ENCODE peak calls at places on chromosomes 7 and 10, in eight cellular contexts. B is A549, Q is ovary, P is IMR-90, X is spleen, E is HCT116, J is tibial nerve, U is HepG2. K is an unnamed sample. For H3K4me1, the result is how much of the 10 kb centered on the place peaks cover.

GRCh38 chr7:130131191-130131834 is 61.0 kb downstream of the KLHDC10 start:
- DNase-seq in B (no peak), Q (no peak), P (no peak), X (no peak), E (no peak), J (no peak), U (no peak), K (no peak)

GRCh38 chr10:25105753-25106260 is 69.0 kb upstream of the GPR158 start:
- DNase-seq in B (no peak), Q (no peak), P (no peak), X (no peak), E (no peak), J (no peak), U (no peak), K (no peak)

GRCh38 chr7:122485841-122486240 is 181.3 kb upstream of the FEZF1 start:
- DNase-seq in B (no peak), Q (no peak), P (no peak), X (no peak), E (no peak), J (no peak), U (no peak), K (no peak)

GRCh38 chr7:21579341-21580072 is 36.7 kb downstream of the DNAH11 start:
- DNase-seq in B (no peak), Q (no peak), P (peak), X (no peak), E (no peak), J (no peak), U (no peak), K (no peak)

GRCh38 chr10:71923138-71923692 is 41.0 kb upstream of the CHST3 start:
- DNase-seq in B (no peak), Q (no peak), P (no peak), X (no peak), E (no peak), J (no peak), U (no peak), K (no peak)

GRCh38 chr10:97590748-97591139 is 1.2 kb downstream of the C10orf62 start:
- DNase-seq in B (no peak), Q (no peak), P (no peak), X (no peak), E (no peak), J (no peak), U (no peak), K (no peak)

GRCh38 chr10:110568055-110568735 is 700 bp downstream of the SMC3 start:
- DNase-seq in B (peak), Q (no peak), P (no peak), X (peak), E (no peak), J (peak), U (peak), K (peak)

GRCh38 chr7:11843113-11843765 is 11.2 kb upstream of the THSD7A start:
- DNase-seq in B (no peak), Q (no peak), P (no peak), X (no peak), E (no peak), J (no peak), U (no peak), K (no peak)

GRCh38 chr7:23043441-23043840 is 29.5 kb upstream of the HYCC1 start:
- DNase-seq in B (peak), Q (no peak), P (no peak), X (no peak), E (no peak), J (no peak), U (no peak), K (no peak)

GRCh38 chr7:114048386-114049235 is 129.8 kb upstream of the PPP1R3A start:
- DNase-seq in B (peak), Q (no peak), P (peak), X (no peak), E (no peak), J (no peak), U (peak), K (no peak)

GRCh38 chr7:151118108-151119054 is 32.1 kb downstream of the AGAP3 start:
- DNase-seq in B (no peak), Q (no peak), P (no peak), X (no peak), E (no peak), J (no peak), U (no peak), K (peak)

GRCh38 chr10:43237128-43237527 is 29.7 kb downstream of the RASGEF1A start:
- DNase-seq in B (no peak), Q (peak), P (no peak), X (peak), E (no peak), J (no peak), U (no peak), K (no peak)

GRCh38 chr10:133554600-133554999 is 10.8 kb downstream of the SYCE1 start:
- DNase-seq in B (no peak), Q (no peak), P (no peak), X (no peak), E (no peak), J (no peak), U (no peak), K (no peak)

GRCh38 chr10:4812952-4813351 is 13.1 kb upstream of the AKR1E2 start:
- DNase-seq in B (peak), Q (no peak), P (peak), X (no peak), E (peak), J (no peak), U (peak), K (no peak)

GRCh38 chr7:780056-780455 is 52.2 kb upstream of the SUN1 start:
- DNase-seq in B (no peak), Q (no peak), P (no peak), X (no peak), E (no peak), J (no peak), U (no peak), K (no peak)

GRCh38 chr10:118374404-118374803 is 32.3 kb upstream of the FAM204A start:
- DNase-seq in B (no peak), Q (no peak), P (no peak), X (no peak), E (no peak), J (no peak), U (no peak), K (no peak)

GRCh38 chr10:20673175-20673574 is 223.9 kb downstream of the NEBL start:
- DNase-seq in B (no peak), Q (no peak), P (no peak), X (no peak), E (no peak), J (no peak), U (no peak), K (no peak)
- H3K4me1 ChIP-seq in B (under half), Q (under half), P (under half), X (under half), E (under half), J (under half), U (under half), K (under half)

GRCh38 chr10:30974773-30975386 is 56.8 kb downstream of the ZNF438 start:
- DNase-seq in B (no peak), Q (no peak), P (no peak), X (no peak), E (no peak), J (no peak), U (no peak), K (no peak)
- H3K4me3 ChIP-seq in B (no peak), Q (no peak), P (no peak), X (no peak), E (no peak), J (no peak), U (no peak), K (no peak)

GRCh38 chr10:27155073-27155754 is at the start of gene MASTL:
- DNase-seq in B (peak), Q (peak), P (peak), X (peak), E (peak), J (peak), U (peak), K (peak)
- TF ChIP-seq POLR2A in B (peak), Q (peak), P (peak), X (peak), E (peak), J (peak), U (peak), K (peak)

GRCh38 chr7:106068538-106068961 is 43.6 kb downstream of the SYPL1 start:
- DNase-seq in B (no peak), Q (no peak), P (no peak), X (no peak), E (no peak), J (no peak), U (no peak), K (no peak)
- H3K4me1 ChIP-seq in B (under half), Q (under half), P (under half), X (half or more), E (under half), J (under half), U (half or more), K (half or more)